ENCODE peak calls at places on chromosomes 11 and 22, in four cellular contexts. L is sigmoid colon, E is transverse colon, M is H1. I is an unnamed sample. For H3K4me1, the result is how much of the 10 kb centered on the place peaks cover.

GRCh38 chr11:21105196-21105917 is 436.0 kb downstream of the NELL1 start:
- DNase-seq in L (no peak), E (no peak), M (no peak), I (no peak)

GRCh38 chr11:61961570-61962212 is 5.7 kb downstream of the FTH1 start:
- DNase-seq in L (peak), E (peak), M (no peak), I (peak)

GRCh38 chr11:10751581-10751940 is 515 bp downstream of the CTR9 start:
- DNase-seq in L (no peak), E (no peak), M (no peak), I (no peak)

GRCh38 chr11:64900263-64900678 is 16.7 kb downstream of the ATG2A start:
- DNase-seq in L (no peak), E (no peak), M (no peak), I (no peak)

GRCh38 chr22:48794906-48795305 is 1032.8 kb downstream of the BRD1 start:
- DNase-seq in L (peak), E (no peak), M (no peak), I (no peak)

GRCh38 chr11:57356179-57356757 is 18.1 kb downstream of the P2RX3 start:
- DNase-seq in L (no peak), E (no peak), M (no peak), I (no peak)

GRCh38 chr11:75107187-75107586 is 10.5 kb upstream of the OR2AT4 start:
- DNase-seq in L (no peak), E (no peak), M (no peak), I (no peak)

GRCh38 chr11:74162688-74163467 is 7.9 kb downstream of the C2CD3 start:
- DNase-seq in L (no peak), E (no peak), M (no peak), I (no peak)

GRCh38 chr11:1831338-1832180 is 3.2 kb upstream of the SYT8 start:
- DNase-seq in L (no peak), E (no peak), M (no peak), I (no peak)

GRCh38 chr11:122664188-122664587 is 8.7 kb downstream of the UBASH3B start:
- DNase-seq in L (no peak), E (no peak), M (no peak), I (no peak)

GRCh38 chr11:75320643-75321042 is 30.8 kb downstream of the ARRB1 start:
- DNase-seq in L (no peak), E (no peak), M (no peak), I (no peak)

GRCh38 chr22:17119481-17120202 is 1.5 kb downstream of the TMEM121B start:
- DNase-seq in L (no peak), E (peak), M (peak), I (no peak)

GRCh38 chr11:125070699-125071254 is 7.7 kb downstream of the SLC37A2 start:
- DNase-seq in L (peak), E (peak), M (no peak), I (peak)

GRCh38 chr11:86117706-86118050 is 48.8 kb upstream of the PICALM start:
- DNase-seq in L (no peak), E (no peak), M (no peak), I (no peak)

GRCh38 chr11:74142624-74143023 is 28.2 kb downstream of the C2CD3 start:
- DNase-seq in L (no peak), E (no peak), M (no peak), I (no peak)

GRCh38 chr11:122879785-122880184 is 2.8 kb upstream of the JHY start:
- DNase-seq in L (no peak), E (no peak), M (peak), I (no peak)

GRCh38 chr11:17431139-17431538 is 42.7 kb upstream of the KCNJ11 start:
- DNase-seq in L (no peak), E (no peak), M (no peak), I (no peak)

GRCh38 chr11:94131363-94132115 is 2.9 kb downstream of the PANX1 start:
- DNase-seq in L (no peak), E (no peak), M (peak), I (no peak)

GRCh38 chr11:35040221-35040942 is 98.6 kb upstream of the CD44 start:
- DNase-seq in L (no peak), E (no peak), M (no peak), I (no peak)

GRCh38 chr11:111631666-111632039 is 29.4 kb downstream of the SIK2 start:
- DNase-seq in L (no peak), E (no peak), M (no peak), I (no peak)

GRCh38 chr22:37818397-37819099 is 4.6 kb upstream of the GALR3 start:
- DNase-seq in L (peak), E (peak), M (peak), I (peak)

GRCh38 chr11:81959341-81959740 is 774.3 kb downstream of the FAM181B start:
- DNase-seq in L (no peak), E (no peak), M (no peak), I (no peak)

GRCh38 chr22:38320605-38321402 is 3.6 kb upstream of the CSNK1E start:
- DNase-seq in L (no peak), E (no peak), M (no peak), I (no peak)

GRCh38 chr22:39498368-39498767 is 3.7 kb upstream of the MIEF1 start:
- DNase-seq in L (no peak), E (no peak), M (no peak), I (peak)

GRCh38 chr22:36454916-36455570 is 26.4 kb downstream of the TXN2 start:
- DNase-seq in L (peak), E (peak), M (peak), I (peak)

GRCh38 chr22:36449776-36450175 is 31.7 kb downstream of the TXN2 start:
- DNase-seq in L (no peak), E (no peak), M (no peak), I (no peak)

GRCh38 chr22:36453266-36453607 is 28.2 kb downstream of the TXN2 start:
- DNase-seq in L (no peak), E (peak), M (no peak), I (no peak)

GRCh38 chr22:36453855-36454378 is 27.5 kb downstream of the TXN2 start:
- DNase-seq in L (no peak), E (no peak), M (no peak), I (no peak)

GRCh38 chr22:36452473-36453265 is 28.8 kb downstream of the TXN2 start:
- DNase-seq in L (no peak), E (no peak), M (no peak), I (no peak)
- H3K4me1 ChIP-seq in L (half or more), E (under half), M (under half), I (half or more)

GRCh38 chr11:128208329-128209220 is 378.8 kb downstream of the ETS1 start:
- DNase-seq in L (no peak), E (no peak), M (no peak), I (no peak)

GRCh38 chr11:128213461-128213860 is 373.9 kb downstream of the ETS1 start:
- DNase-seq in L (no peak), E (no peak), M (no peak), I (no peak)

GRCh38 chr11:128212324-128212723 is 375.0 kb downstream of the ETS1 start:
- DNase-seq in L (no peak), E (no peak), M (no peak), I (no peak)

GRCh38 chr11:128207861-128208321 is 379.5 kb downstream of the ETS1 start:
- DNase-seq in L (no peak), E (no peak), M (no peak), I (no peak)

GRCh38 chr11:128210148-128210940 is 377.0 kb downstream of the ETS1 start:
- DNase-seq in L (no peak), E (peak), M (no peak), I (no peak)
- TF ChIP-seq EP300 in L (no peak), E (no peak), M (no peak), I (no peak)

GRCh38 chr22:19498154-19498865 is 18.6 kb downstream of the CDC45 start:
- DNase-seq in L (no peak), E (no peak), M (no peak), I (no peak)
- TF ChIP-seq POLR2AphosphoS5 in L (no peak), E (no peak), M (no peak), I (no peak)

DNA sequence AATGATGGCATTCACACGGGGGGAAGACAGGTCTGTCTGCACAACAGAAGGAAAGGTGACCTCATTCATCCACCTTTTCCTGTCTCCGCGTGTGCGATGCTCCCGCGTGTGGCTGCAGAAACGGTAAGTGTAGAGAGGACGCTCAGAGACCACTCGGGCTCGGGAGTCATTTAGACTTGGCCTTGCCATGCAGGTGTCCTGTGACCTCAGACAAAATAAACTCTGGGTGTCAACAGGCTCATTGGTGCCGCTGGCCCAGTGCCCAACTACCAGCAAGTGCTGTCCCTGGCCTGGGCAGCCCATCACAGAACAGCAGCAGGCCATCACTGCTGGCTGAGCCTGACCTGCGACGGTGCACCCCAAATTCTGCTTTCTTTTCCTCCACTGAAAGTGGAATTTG is 48.1 kb upstream of the ARFGAP3 start:
- DNase-seq in L (no peak), E (no peak), M (no peak), I (peak)
- H3K4me1 ChIP-seq in L (half or more), E (under half), M (under half), I (half or more)

GRCh38 chr22:32627091-32627490 is 152.5 kb downstream of the FBXO7 start:
- DNase-seq in L (no peak), E (no peak), M (no peak), I (no peak)
- TF ChIP-seq EP300 in L (no peak), E (no peak), M (no peak), I (no peak)

GRCh38 chr22:27918351-27919221 is 470 bp downstream of the PITPNB start:
- DNase-seq in L (peak), E (peak), M (peak), I (peak)
- TF ChIP-seq POLR2AphosphoS5 in L (no peak), E (no peak), M (no peak), I (peak)

DNA sequence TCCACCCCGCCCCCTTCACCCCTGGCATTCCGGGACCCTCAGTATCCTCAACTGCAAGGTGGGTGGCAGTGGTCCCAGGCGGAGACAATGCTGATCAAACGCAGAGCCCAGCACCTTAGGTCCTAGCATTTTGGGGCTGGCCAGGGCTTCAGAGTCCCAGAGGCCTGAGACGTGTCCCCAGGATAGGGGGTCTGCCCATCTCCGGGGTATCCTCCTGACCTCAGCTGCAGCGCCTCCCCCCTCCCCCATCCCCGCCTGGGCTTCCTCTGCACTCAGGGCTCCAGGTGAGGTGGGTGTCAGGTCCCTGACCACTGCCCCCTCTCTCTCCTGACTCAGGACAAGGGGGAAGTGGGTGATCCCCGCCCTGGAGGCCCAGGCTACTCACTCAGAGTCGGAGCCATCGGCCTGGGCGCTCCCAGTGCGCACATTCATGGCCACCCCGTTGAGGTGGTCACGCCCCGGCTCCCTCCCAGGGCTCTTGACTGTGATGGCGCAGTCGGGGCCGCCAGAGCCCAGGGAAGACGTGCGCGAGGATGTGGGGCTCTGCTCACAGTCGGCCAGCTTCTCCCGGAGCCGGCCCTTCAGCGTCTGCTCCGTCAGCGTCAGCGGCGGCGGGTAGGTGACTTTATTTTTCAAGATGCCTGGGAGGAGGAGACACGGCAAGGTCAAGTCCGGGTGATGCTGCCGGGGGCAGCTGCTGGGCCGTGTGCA is 28.3 kb downstream of the TRMU start:
- DNase-seq in L (peak), E (no peak), M (no peak), I (no peak)
- H3K4me1 ChIP-seq in L (under half), E (under half), M (under half), I (under half)

GRCh38 chr11:46242961-46243795 is 34.3 kb upstream of the CREB3L1 start:
- DNase-seq in L (peak), E (peak), M (peak), I (peak)
- TF ChIP-seq EP300 in L (no peak), E (no peak), M (no peak), I (no peak)

DNA sequence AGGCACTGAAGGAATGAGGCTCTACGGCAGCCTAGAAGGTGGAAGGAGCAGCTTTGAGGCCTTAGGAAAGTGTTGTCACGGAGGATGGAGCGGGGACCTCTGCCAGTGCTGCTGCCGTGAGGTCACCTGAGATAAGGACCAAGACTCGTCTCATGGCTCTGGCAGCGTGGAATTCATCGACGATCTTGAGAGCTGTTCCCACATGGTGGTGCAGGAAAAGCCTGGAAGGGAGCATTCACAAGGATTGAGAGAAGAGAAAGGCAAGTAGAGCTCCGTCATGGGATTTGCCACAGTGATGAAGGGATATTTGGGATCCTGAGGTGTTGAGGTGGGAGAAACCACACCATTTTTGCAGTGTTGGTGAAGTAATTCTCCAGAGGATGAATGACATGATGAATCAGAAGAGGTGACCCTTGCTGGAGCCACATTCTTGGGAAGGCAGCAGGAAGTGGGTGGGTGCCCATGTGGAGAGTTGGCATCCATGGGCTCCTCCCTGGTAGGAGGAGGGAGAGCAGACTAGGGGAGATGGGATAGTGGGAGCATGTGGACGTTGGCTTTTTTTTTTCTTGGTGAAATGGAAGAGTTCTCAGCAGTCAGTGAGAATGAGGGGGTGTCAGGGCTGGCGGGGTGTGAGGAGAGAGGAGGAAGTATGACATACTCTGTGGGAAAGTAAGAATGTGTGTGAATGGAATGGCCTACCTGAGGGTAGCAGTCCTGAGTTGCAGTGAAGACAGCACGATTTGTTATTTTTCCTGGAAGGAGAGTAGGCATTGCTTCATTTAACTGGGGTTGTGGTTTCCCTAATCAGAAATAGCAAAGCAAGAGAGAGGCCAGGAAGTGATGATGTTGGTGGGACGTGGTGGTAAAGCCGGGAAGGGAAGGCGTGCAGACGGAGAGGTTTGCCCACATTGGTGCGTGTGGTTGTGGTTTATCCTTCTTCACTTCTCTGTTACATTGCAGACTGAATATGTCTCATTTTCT is 11.1 kb downstream of the PPP6R3 start:
- DNase-seq in L (no peak), E (no peak), M (peak), I (no peak)
- TF ChIP-seq POLR2AphosphoS5 in L (no peak), E (no peak), M (no peak), I (no peak)

I was measured in stomach.